ENCODE peak calls at places on chromosomes 11 and 22, in nine cellular contexts. G, M, H, D, Z, T, E, L and J are unnamed samples.

GRCh38 chr11:10221342-10221741 is 72.7 kb downstream of the SBF2 start:
- DNase-seq in M (no peak), T (no peak), H (no peak), D (no peak), G (no peak), E (no peak), L (no peak), Z (no peak), J (no peak)

GRCh38 chr22:20523118-20523983 is 15.9 kb downstream of the MED15 start:
- DNase-seq in G (no peak), Z (peak), L (no peak), H (no peak), D (peak), T (no peak), E (no peak), M (no peak), J (no peak)

GRCh38 chr11:46239801-46240061 is 37.7 kb upstream of the CREB3L1 start:
- DNase-seq in L (no peak), M (no peak), H (no peak), G (no peak), E (no peak), T (no peak), D (peak), Z (no peak), J (no peak)

GRCh38 chr11:67436459-67437081 is 912 bp downstream of the PTPRCAP start:
- DNase-seq in Z (peak), M (no peak), G (no peak), D (peak), L (peak), H (peak), E (no peak), T (no peak), J (no peak)

GRCh38 chr22:24429411-24430365 is 2.3 kb downstream of the ADORA2A start:
- DNase-seq in Z (peak), E (peak), L (peak), G (no peak), T (no peak), H (peak), D (peak), M (no peak), J (no peak)

GRCh38 chr11:61654397-61654829 is 25.8 kb upstream of the DAGLA start:
- DNase-seq in T (no peak), E (no peak), M (no peak), D (no peak), H (no peak), L (no peak), G (peak), Z (peak), J (no peak)

GRCh38 chr11:27485930-27486773 is 13.6 kb upstream of the LGR4 start:
- DNase-seq in Z (no peak), H (no peak), E (peak), G (no peak), D (peak), T (no peak), M (no peak), L (no peak), J (peak)

GRCh38 chr11:76632492-76632891 is 38.1 kb downstream of the LRRC32 start:
- DNase-seq in G (no peak), E (no peak), Z (no peak), M (no peak), L (no peak), T (no peak), H (no peak), D (no peak), J (no peak)

GRCh38 chr11:75820636-75821035 is 5.6 kb downstream of the UVRAG start:
- DNase-seq in M (no peak), L (no peak), Z (no peak), D (peak), E (no peak), T (no peak), G (no peak), H (no peak), J (no peak)

GRCh38 chr11:2708757-2709281 is 9.0 kb upstream of the KCNQ1OT1 start:
- DNase-seq in T (no peak), E (no peak), G (no peak), H (no peak), M (no peak), Z (peak), L (no peak), D (no peak), J (no peak)

GRCh38 chr11:12857572-12857971 is 151.5 kb upstream of the RASSF10 start:
- DNase-seq in G (no peak), E (no peak), L (no peak), Z (no peak), D (no peak), H (no peak), T (no peak), M (no peak), J (no peak)

GRCh38 chr22:28894793-28895192 is 11.4 kb downstream of the ZNRF3 start:
- DNase-seq in Z (no peak), T (no peak), G (no peak), M (no peak), D (no peak), H (no peak), L (no peak), E (no peak), J (no peak)

GRCh38 chr11:131511794-131512193 is 141.4 kb downstream of the NTM start:
- DNase-seq in D (no peak), H (no peak), L (peak), T (no peak), E (peak), G (no peak), Z (no peak), M (no peak), J (peak)

GRCh38 chr11:27497284-27497866 is 9.2 kb downstream of the LIN7C start:
- DNase-seq in L (no peak), M (no peak), G (no peak), D (peak), T (no peak), E (no peak), H (no peak), Z (no peak), J (no peak)

GRCh38 chr11:11476971-11477645 is 124.1 kb upstream of the CSNK2A3 start:
- DNase-seq in T (no peak), M (no peak), E (no peak), H (no peak), D (no peak), G (no peak), Z (no peak), L (no peak), J (no peak)

GRCh38 chr11:15967966-15968365 is 388.4 kb downstream of the SOX6 start:
- DNase-seq in H (no peak), D (peak), L (no peak), Z (no peak), E (no peak), M (peak), G (no peak), T (no peak), J (no peak)

GRCh38 chr11:59755701-59756495 is 722 bp downstream of the STX3 start:
- DNase-seq in M (no peak), G (peak), Z (peak), L (peak), H (no peak), D (peak), T (no peak), E (peak), J (peak)

GRCh38 chr11:131734871-131735270 is 364.5 kb downstream of the NTM start:
- DNase-seq in T (no peak), D (no peak), H (no peak), G (no peak), Z (no peak), E (no peak), L (no peak), M (no peak), J (no peak)

GRCh38 chr11:1157645-1158591 is at the start of gene MUC5AC:
- DNase-seq in M (no peak), G (no peak), T (no peak), Z (peak), E (no peak), D (no peak), L (peak), H (no peak), J (no peak)

GRCh38 chr22:25447067-25447688 is 117.3 kb upstream of the GRK3 start:
- DNase-seq in E (no peak), M (no peak), T (no peak), D (no peak), G (no peak), H (no peak), Z (no peak), L (no peak), J (no peak)

GRCh38 chr11:92782806-92783205 is 186.6 kb upstream of the MTNR1B start:
- DNase-seq in M (peak), H (no peak), G (no peak), L (no peak), D (peak), T (no peak), Z (no peak), E (no peak), J (no peak)

GRCh38 chr22:17706451-17706900 is 67.8 kb downstream of the BID start:
- DNase-seq in Z (no peak), E (peak), G (peak), D (peak), H (peak), M (peak), L (peak), T (no peak), J (no peak)

GRCh38 chr11:118441770-118442169 is 5.5 kb downstream of the KMT2A start:
- DNase-seq in G (no peak), D (no peak), M (no peak), L (no peak), E (no peak), T (no peak), H (no peak), Z (no peak), J (peak)

GRCh38 chr11:126361400-126361799 is 5.9 kb downstream of the ST3GAL4 start:
- DNase-seq in L (no peak), D (no peak), E (no peak), Z (no peak), M (no peak), G (no peak), T (no peak), H (no peak), J (no peak)

GRCh38 chr22:46060292-46061123 is 83.5 kb upstream of the WNT7B start:
- DNase-seq in M (no peak), D (peak), L (peak), E (no peak), G (no peak), Z (no peak), H (no peak), T (no peak), J (no peak)

GRCh38 chr11:14773755-14774154 is 118.3 kb downstream of the CYP2R1 start:
- DNase-seq in T (no peak), H (no peak), L (no peak), D (no peak), G (no peak), E (no peak), Z (no peak), M (peak), J (peak)

GRCh38 chr11:9600651-9601040 is 27.2 kb downstream of the WEE1 start:
- DNase-seq in H (peak), E (no peak), M (no peak), G (no peak), D (no peak), T (no peak), Z (no peak), L (no peak), J (no peak)

GRCh38 chr22:28075260-28075981 is 156.4 kb upstream of the PITPNB start:
- DNase-seq in L (peak), D (peak), M (peak), G (peak), Z (no peak), T (no peak), E (no peak), H (no peak), J (no peak)

GRCh38 chr11:31214337-31214736 is 155.2 kb downstream of the DCDC1 start:
- DNase-seq in L (no peak), E (no peak), T (no peak), G (no peak), D (no peak), M (no peak), H (no peak), Z (no peak), J (peak)

GRCh38 chr11:67372993-67373915 is at the start of gene CLCF1:
- DNase-seq in T (no peak), E (no peak), H (peak), M (peak), Z (peak), D (peak), L (peak), G (peak), J (peak)

GRCh38 chr22:44248926-44249325 is 63.8 kb downstream of the SHISAL1 start:
- DNase-seq in T (no peak), Z (no peak), G (no peak), D (no peak), L (peak), E (no peak), M (no peak), H (no peak), J (no peak)

GRCh38 chr22:43723816-43724215 is 88.3 kb downstream of the EFCAB6 start:
- DNase-seq in H (no peak), E (no peak), M (no peak), Z (no peak), L (no peak), D (peak), T (no peak), G (no peak), J (no peak)

GRCh38 chr11:24885580-24886173 is 388.8 kb downstream of the LUZP2 start:
- DNase-seq in L (no peak), Z (no peak), H (no peak), G (no peak), E (no peak), T (no peak), M (no peak), D (no peak), J (no peak)

GRCh38 chr22:22086501-22087158 is 104.0 kb upstream of the TOP3B start:
- DNase-seq in E (no peak), M (no peak), T (no peak), D (no peak), G (peak), H (no peak), L (no peak), Z (no peak), J (no peak)

GRCh38 chr11:120522021-120522420 is 10.5 kb downstream of the GRIK4 start:
- DNase-seq in Z (peak), M (no peak), E (no peak), T (no peak), H (no peak), G (no peak), D (no peak), L (no peak), J (no peak)

GRCh38 chr11:95816037-95816436 is 25.7 kb downstream of the CEP57 start:
- DNase-seq in E (no peak), M (no peak), D (no peak), Z (no peak), H (peak), L (no peak), G (no peak), T (no peak), J (no peak)

GRCh38 chr11:12901874-12902481 is 107.1 kb upstream of the RASSF10 start:
- DNase-seq in G (no peak), H (no peak), L (no peak), D (no peak), E (no peak), T (no peak), Z (no peak), M (no peak), J (no peak)

GRCh38 chr11:123186291-123186690 is 8.8 kb downstream of the CLMP start:
- DNase-seq in L (no peak), T (no peak), G (no peak), D (no peak), M (no peak), H (no peak), Z (no peak), E (no peak), J (no peak)

GRCh38 chr11:86740628-86741488 is 59.5 kb upstream of the PRSS23 start:
- DNase-seq in G (peak), L (no peak), T (no peak), M (peak), Z (no peak), E (peak), D (peak), H (no peak), J (peak)

GRCh38 chr22:36196254-36197064 is 5.2 kb downstream of the APOL4 start:
- DNase-seq in D (no peak), G (no peak), T (no peak), M (no peak), H (no peak), E (no peak), Z (no peak), L (no peak), J (no peak)
- H3K4me3 ChIP-seq in D (no peak), G (no peak), T (no peak), M (no peak), H (no peak), E (no peak), Z (no peak), L (no peak), J (no peak)

DNA sequence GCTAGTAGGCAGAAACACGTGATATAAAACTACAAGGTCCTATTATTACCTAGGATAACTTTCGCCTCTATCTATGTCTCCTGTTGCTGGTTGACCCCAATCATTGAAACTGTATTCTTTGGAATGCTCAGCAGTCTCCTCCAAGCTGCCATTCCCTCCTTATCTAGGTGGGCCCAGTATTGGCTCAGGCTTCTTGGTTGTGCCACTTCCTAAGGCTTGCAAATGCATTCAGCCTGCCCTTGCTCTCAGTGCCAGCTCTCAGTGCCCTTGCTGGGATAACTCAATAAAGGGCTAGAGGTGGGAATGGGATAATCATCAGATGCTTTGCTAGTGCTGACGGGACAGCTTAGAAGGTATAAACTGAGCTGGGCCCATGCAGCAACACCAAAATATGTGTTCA is 13.6 kb downstream of the CD44 start:
- DNase-seq in Z (no peak), H (no peak), E (no peak), T (no peak), M (no peak), G (no peak), D (no peak), L (no peak), J (no peak)
- H3K4me3 ChIP-seq in Z (no peak), H (no peak), E (no peak), T (no peak), M (no peak), G (no peak), D (no peak), L (no peak), J (no peak)

GRCh38 chr22:30574095-30574981 is at the start of gene GAL3ST1:
- DNase-seq in M (no peak), T (no peak), G (no peak), D (no peak), H (no peak), L (peak), Z (peak), E (no peak), J (peak)
- H3K4me3 ChIP-seq in M (no peak), T (no peak), G (no peak), D (no peak), H (no peak), L (peak), Z (peak), E (peak), J (peak)

DNA sequence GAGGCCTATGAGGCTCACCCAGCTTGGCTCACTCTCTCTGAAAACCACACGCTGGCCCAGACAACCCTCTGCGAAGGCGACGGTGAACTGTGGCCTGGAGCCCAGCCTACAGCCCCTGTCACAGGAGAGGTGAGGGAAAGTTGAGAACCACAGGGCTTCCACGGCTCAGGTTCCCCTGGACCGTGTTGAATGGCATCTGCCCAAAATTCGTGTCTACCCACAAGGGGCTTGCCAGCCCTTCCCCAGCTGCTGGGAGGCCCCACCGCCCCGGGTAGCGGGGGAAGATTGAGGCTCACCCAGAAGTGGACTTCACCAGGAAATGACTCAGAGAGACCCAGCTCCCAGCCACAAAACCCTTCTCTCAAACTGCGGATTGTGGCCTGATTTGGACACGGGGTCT is 197.1 kb downstream of the CTTN start:
- DNase-seq in H (no peak), D (peak), L (no peak), M (no peak), E (no peak), T (no peak), Z (peak), G (no peak), J (no peak)
- H3K4me3 ChIP-seq in H (no peak), D (no peak), L (no peak), M (no peak), E (no peak), T (no peak), Z (no peak), G (no peak), J (no peak)

DNA sequence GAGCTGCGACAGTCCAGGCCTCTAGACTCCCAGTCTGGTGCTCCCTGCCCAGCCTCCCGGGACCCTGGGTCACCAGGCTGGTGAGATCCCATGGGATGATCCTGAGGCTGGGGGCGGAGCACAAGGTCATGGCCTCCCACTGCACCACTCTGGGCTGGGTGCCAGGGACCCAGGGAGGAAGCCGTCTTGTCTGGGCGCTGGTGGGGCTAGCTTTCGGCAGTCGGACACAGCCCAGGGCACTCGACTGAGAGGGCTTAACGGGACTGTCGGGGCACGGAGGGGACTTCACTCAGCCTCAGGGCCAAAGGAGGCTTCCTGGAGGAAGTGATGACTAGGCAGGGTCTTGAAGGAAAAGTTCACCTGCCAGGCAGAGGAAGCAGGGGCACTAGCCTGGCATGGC is 39.0 kb downstream of the ZC3H7B start:
- DNase-seq in D (no peak), H (no peak), E (no peak), Z (no peak), T (no peak), G (no peak), M (no peak), L (no peak), J (no peak)
- H3K4me3 ChIP-seq in D (no peak), H (no peak), E (no peak), Z (no peak), T (no peak), G (no peak), M (no peak), L (no peak), J (no peak)